ENCODE peak calls at places on chromosomes 13 and 19, in seven cellular contexts. D is breast epithelium; N is osteocyte; A is fibroblast of pulmonary artery; Y is NCI-H1092; Z is stimulated activated CD8-positive, alpha-beta memory T cell treated with anti-CD3 and anti-CD28 coated beads, Interleukin-2, amount 100 ng/mL, for 48 hours; T is naive B cell. H is an unnamed sample.

GRCh38 chr13:75384881-75385707 is 96.9 kb downstream of the TBC1D4 start:
- DNase-seq in Z (no peak), T (no peak), D (no peak), Y (no peak), A (no peak), N (no peak), H (no peak)

GRCh38 chr19:10769533-10770491 is 51.9 kb downstream of the DNM2 start:
- DNase-seq in T (no peak), Z (no peak), D (no peak), A (peak; percentile 31), N (no peak), Y (no peak), H (peak; percentile 20)

GRCh38 chr19:33660426-33661160 is 38.8 kb downstream of the CHST8 start:
- DNase-seq in A (no peak), T (no peak), Y (no peak), Z (no peak), D (no peak), N (peak; percentile 76), H (no peak)

GRCh38 chr19:11227201-11227886 is 12.1 kb upstream of the ANGPTL8 start:
- DNase-seq in N (no peak), A (no peak), D (no peak), Y (no peak), Z (peak; percentile 21), T (no peak), H (no peak)

GRCh38 chr19:7687177-7687576 is 6.5 kb downstream of the TRAPPC5 start:
- DNase-seq in D (no peak), Y (no peak), N (no peak), Z (no peak), A (no peak), T (no peak), H (no peak)

GRCh38 chr19:38685666-38686529 is 38.4 kb downstream of the ACTN4 start:
- DNase-seq in Z (no peak), N (no peak), D (no peak), A (peak; percentile 85), Y (no peak), T (no peak), H (no peak)

GRCh38 chr13:24161980-24162517 is 1.5 kb downstream of the SPATA13 start:
- DNase-seq in T (no peak), N (no peak), D (peak; percentile 68), Z (no peak), Y (no peak), A (no peak), H (no peak)

GRCh38 chr19:16714702-16715294 is 4.8 kb upstream of the NWD1 start:
- DNase-seq in Z (peak; percentile 41), Y (no peak), T (peak; percentile 48), A (peak; percentile 46), N (no peak), D (peak; percentile 40), H (peak; percentile 68)

GRCh38 chr13:113967206-113967720 is 6.6 kb downstream of the C13orf46 start:
- DNase-seq in D (no peak), A (no peak), Z (no peak), Y (no peak), N (no peak), T (no peak), H (no peak)

GRCh38 chr19:50814883-50815282 is 8.7 kb downstream of the KLK1 start:
- DNase-seq in N (no peak), A (no peak), Y (no peak), Z (no peak), D (no peak), T (no peak), H (no peak)

GRCh38 chr13:113040597-113041292 is 64.8 kb upstream of the F7 start:
- DNase-seq in Y (no peak), A (no peak), T (no peak), D (no peak), N (no peak), Z (no peak), H (no peak)

GRCh38 chr13:26628706-26629105 is 71.2 kb downstream of the WASF3 start:
- DNase-seq in Y (peak; percentile 9), N (no peak), A (peak; percentile 56), D (no peak), Z (no peak), T (no peak), H (no peak)